ENCODE peak calls at places on chromosome 6, in four cellular contexts. One of them, this sample, is unnamed.

GRCh38 chr6:107488875-107489635 is 862 bp upstream of the SOBP start:
- DNase-seq in body of pancreas: peak; percentile 19
- DNase-seq in astrocyte: no peak
- DNase-seq in IMR-90: peak; percentile 20
- DNase-seq in this sample: peak; percentile 72

GRCh38 chr6:147418523-147418922 is 90.0 kb upstream of the SAMD5 start:
- DNase-seq in body of pancreas: no peak
- DNase-seq in astrocyte: no peak
- DNase-seq in IMR-90: no peak
- DNase-seq in this sample: no peak

GRCh38 chr6:135094403-135094821 is 39.8 kb upstream of the HBS1L start:
- DNase-seq in body of pancreas: no peak
- DNase-seq in astrocyte: peak; percentile 43
- DNase-seq in IMR-90: peak; percentile 14
- DNase-seq in this sample: no peak

GRCh38 chr6:75201901-75202672 is 3.8 kb downstream of the COL12A1 start:
- DNase-seq in body of pancreas: no peak
- DNase-seq in astrocyte: peak; percentile 53
- DNase-seq in IMR-90: peak; percentile 30
- DNase-seq in this sample: no peak

GRCh38 chr6:156731436-156731835 is 45.7 kb upstream of the ARID1B start:
- DNase-seq in body of pancreas: no peak
- DNase-seq in astrocyte: no peak
- DNase-seq in IMR-90: peak; percentile 86
- DNase-seq in this sample: no peak

GRCh38 chr6:85068221-85068620 is 303.8 kb upstream of the TBX18 start:
- DNase-seq in body of pancreas: no peak
- DNase-seq in astrocyte: no peak
- DNase-seq in IMR-90: no peak
- DNase-seq in this sample: no peak

GRCh38 chr6:153538491-153538890 is 407.4 kb upstream of the RGS17 start:
- DNase-seq in body of pancreas: no peak
- DNase-seq in astrocyte: no peak
- DNase-seq in IMR-90: no peak
- DNase-seq in this sample: no peak

GRCh38 chr6:77466055-77467028 is 3.1 kb upstream of the HTR1B start:
- DNase-seq in body of pancreas: peak; percentile 63
- DNase-seq in astrocyte: peak; percentile 51
- DNase-seq in IMR-90: peak; percentile 74
- DNase-seq in this sample: no peak

GRCh38 chr6:107692351-107692750 is 131.8 kb downstream of the SCML4 start:
- DNase-seq in body of pancreas: no peak
- DNase-seq in astrocyte: peak; percentile 42
- DNase-seq in IMR-90: peak; percentile 92
- DNase-seq in this sample: no peak

GRCh38 chr6:161076211-161076677 is 84.7 kb downstream of the MAP3K4 start:
- DNase-seq in body of pancreas: no peak
- DNase-seq in astrocyte: no peak
- DNase-seq in IMR-90: no peak
- DNase-seq in this sample: no peak

GRCh38 chr6:108707328-108707976 is 140.8 kb upstream of the ARMC2 start:
- DNase-seq in body of pancreas: peak; percentile 33
- DNase-seq in astrocyte: no peak
- DNase-seq in IMR-90: peak; percentile 68
- DNase-seq in this sample: no peak

GRCh38 chr6:43770417-43771209 is 602 bp downstream of the VEGFA start:
- DNase-seq in body of pancreas: peak; percentile 68
- DNase-seq in astrocyte: peak; percentile 35
- DNase-seq in IMR-90: peak; percentile 69
- DNase-seq in this sample: peak; percentile 54

GRCh38 chr6:19538086-19538485 is 299.1 kb upstream of the ID4 start:
- DNase-seq in body of pancreas: peak; percentile 80
- DNase-seq in astrocyte: no peak
- DNase-seq in IMR-90: no peak
- DNase-seq in this sample: no peak

GRCh38 chr6:116685437-116685993 is 4.5 kb downstream of the KPNA5 start:
- DNase-seq in body of pancreas: no peak
- DNase-seq in astrocyte: no peak
- DNase-seq in IMR-90: no peak
- DNase-seq in this sample: no peak

GRCh38 chr6:30647802-30648460 is 998 bp downstream of the C6orf136 start:
- DNase-seq in body of pancreas: no peak
- DNase-seq in astrocyte: no peak
- DNase-seq in IMR-90: no peak
- DNase-seq in this sample: no peak

GRCh38 chr6:36727491-36728021 is 29.9 kb downstream of the RAB44 start:
- DNase-seq in body of pancreas: no peak
- DNase-seq in astrocyte: peak; percentile 46
- DNase-seq in IMR-90: peak; percentile 29
- DNase-seq in this sample: peak; percentile 34

GRCh38 chr6:72425003-72425681 is 196.7 kb upstream of the KCNQ5 start:
- DNase-seq in body of pancreas: no peak
- DNase-seq in astrocyte: peak; percentile 96
- DNase-seq in IMR-90: peak; percentile 93
- DNase-seq in this sample: no peak

GRCh38 chr6:165729307-165729936 is 66.4 kb upstream of the PDE10A start:
- DNase-seq in body of pancreas: peak; percentile 32
- DNase-seq in astrocyte: no peak
- DNase-seq in IMR-90: peak; percentile 10
- DNase-seq in this sample: peak; percentile 36

GRCh38 chr6:38588631-38589366 is 50.9 kb downstream of the BTBD9 start:
- DNase-seq in body of pancreas: no peak
- DNase-seq in astrocyte: peak; percentile 50
- DNase-seq in IMR-90: peak; percentile 76
- DNase-seq in this sample: no peak

GRCh38 chr6:164098857-164099534 is 684.5 kb downstream of the QKI start:
- DNase-seq in body of pancreas: peak; percentile 79
- DNase-seq in astrocyte: peak; percentile 49
- DNase-seq in IMR-90: no peak
- DNase-seq in this sample: peak; percentile 47

GRCh38 chr6:107657755-107658461 is 166.2 kb downstream of the SCML4 start:
- DNase-seq in body of pancreas: no peak
- DNase-seq in astrocyte: peak; percentile 73
- DNase-seq in IMR-90: peak; percentile 86
- DNase-seq in this sample: peak; percentile 90

GRCh38 chr6:157372501-157373280 is 8.3 kb upstream of the ZDHHC14 start:
- DNase-seq in body of pancreas: no peak
- DNase-seq in astrocyte: no peak
- DNase-seq in IMR-90: no peak
- DNase-seq in this sample: no peak

GRCh38 chr6:21537660-21538059 is 55.9 kb upstream of the SOX4 start:
- DNase-seq in body of pancreas: peak; percentile 75
- DNase-seq in astrocyte: no peak
- DNase-seq in IMR-90: no peak
- DNase-seq in this sample: peak; percentile 76

GRCh38 chr6:162363757-162364156 is 363.8 kb downstream of the PRKN start:
- DNase-seq in body of pancreas: no peak
- DNase-seq in astrocyte: no peak
- DNase-seq in IMR-90: no peak
- DNase-seq in this sample: no peak

GRCh38 chr6:138662474-138662873 is 111.1 kb upstream of the CCDC28A start:
- DNase-seq in body of pancreas: no peak
- DNase-seq in astrocyte: no peak
- DNase-seq in IMR-90: peak; percentile 73
- DNase-seq in this sample: no peak

GRCh38 chr6:137571854-137572253 is 77.7 kb upstream of the OLIG3 start:
- DNase-seq in body of pancreas: peak; percentile 27
- DNase-seq in astrocyte: no peak
- DNase-seq in IMR-90: peak; percentile 13
- DNase-seq in this sample: peak; percentile 51

GRCh38 chr6:120378582-120379220 is 955.6 kb downstream of the TBC1D32 start:
- DNase-seq in body of pancreas: peak; percentile 13
- DNase-seq in astrocyte: no peak
- DNase-seq in IMR-90: no peak
- DNase-seq in this sample: peak; percentile 56

GRCh38 chr6:97322811-97323210 is 39.8 kb upstream of the MMS22L start:
- DNase-seq in body of pancreas: no peak
- DNase-seq in astrocyte: peak; percentile 72
- DNase-seq in IMR-90: peak; percentile 52
- DNase-seq in this sample: no peak

GRCh38 chr6:89932245-89932802 is 38.1 kb downstream of the GJA10 start:
- DNase-seq in body of pancreas: no peak
- DNase-seq in astrocyte: no peak
- DNase-seq in IMR-90: no peak
- DNase-seq in this sample: no peak

GRCh38 chr6:123519191-123519510 is 117.6 kb downstream of the TRDN start:
- DNase-seq in body of pancreas: peak; percentile 12
- DNase-seq in astrocyte: no peak
- DNase-seq in IMR-90: no peak
- DNase-seq in this sample: no peak

GRCh38 chr6:13524801-13525508 is 37.6 kb upstream of the GFOD1 start:
- DNase-seq in body of pancreas: no peak
- DNase-seq in astrocyte: no peak
- DNase-seq in IMR-90: no peak
- DNase-seq in this sample: no peak

GRCh38 chr6:138944412-138944811 is 43.6 kb downstream of the REPS1 start:
- DNase-seq in body of pancreas: no peak
- DNase-seq in astrocyte: peak; percentile 77
- DNase-seq in IMR-90: peak; percentile 83
- DNase-seq in this sample: no peak

GRCh38 chr6:12331951-12332749 is 42.0 kb downstream of the EDN1 start:
- DNase-seq in body of pancreas: peak; percentile 86
- DNase-seq in astrocyte: peak; percentile 39
- DNase-seq in IMR-90: peak; percentile 58
- DNase-seq in this sample: no peak

GRCh38 chr6:11021714-11022113 is 22.4 kb downstream of the ELOVL2 start:
- DNase-seq in body of pancreas: no peak
- DNase-seq in astrocyte: no peak
- DNase-seq in IMR-90: no peak
- DNase-seq in this sample: no peak

GRCh38 chr6:142746524-142746923 is 198.5 kb downstream of the HIVEP2 start:
- DNase-seq in body of pancreas: peak; percentile 20
- DNase-seq in astrocyte: no peak
- DNase-seq in IMR-90: peak; percentile 27
- DNase-seq in this sample: peak; percentile 77

GRCh38 chr6:167796668-167797031 is 30.1 kb upstream of the AFDN start:
- DNase-seq in body of pancreas: no peak
- DNase-seq in astrocyte: no peak
- DNase-seq in IMR-90: no peak
- DNase-seq in this sample: no peak

GRCh38 chr6:167794386-167795157 is 32.1 kb upstream of the AFDN start:
- DNase-seq in body of pancreas: peak; percentile 70
- DNase-seq in astrocyte: no peak
- DNase-seq in IMR-90: no peak
- DNase-seq in this sample: no peak

GRCh38 chr6:167797079-167797870 is 29.4 kb upstream of the AFDN start:
- DNase-seq in body of pancreas: no peak
- DNase-seq in astrocyte: no peak
- DNase-seq in IMR-90: no peak
- DNase-seq in this sample: no peak

GRCh38 chr6:167795874-167796667 is 30.6 kb upstream of the AFDN start:
- DNase-seq in body of pancreas: peak; percentile 68
- DNase-seq in astrocyte: no peak
- DNase-seq in IMR-90: no peak
- DNase-seq in this sample: no peak

DNA sequence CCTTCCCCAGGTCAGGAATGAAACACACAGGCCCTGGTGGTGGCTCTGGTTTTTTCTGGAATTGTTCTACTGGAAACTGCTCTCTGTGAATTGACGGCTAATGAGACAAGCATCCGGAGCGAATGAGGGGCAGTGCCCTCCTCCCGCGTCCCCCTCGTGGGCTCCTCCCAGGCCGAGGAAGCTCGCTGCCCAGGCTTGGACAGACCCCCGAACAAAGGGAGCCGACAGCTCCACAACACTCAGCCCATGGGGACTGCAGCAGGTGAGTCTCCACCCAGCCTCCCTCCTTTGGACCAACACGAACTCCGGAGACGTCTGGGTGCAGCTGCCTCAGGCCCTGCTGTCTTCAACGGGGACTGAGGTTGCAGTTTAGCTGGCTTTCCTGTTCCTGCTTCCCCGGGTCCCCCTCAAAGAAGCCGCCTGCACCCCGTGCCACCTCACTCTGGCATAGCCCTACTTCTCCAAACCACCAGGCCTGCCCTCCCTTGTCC is 31.3 kb upstream of the AFDN start:
- DNase-seq in body of pancreas: no peak
- DNase-seq in astrocyte: no peak
- DNase-seq in IMR-90: no peak
- DNase-seq in this sample: no peak
- H3K4me3 ChIP-seq in body of pancreas: no peak overlapping the region
- H3K4me3 ChIP-seq in astrocyte: no peak overlapping the region
- H3K4me3 ChIP-seq in IMR-90: no peak overlapping the region
- H3K4me3 ChIP-seq in this sample: no peak overlapping the region

GRCh38 chr6:15260099-15260821 is 14.4 kb downstream of the JARID2 start:
- DNase-seq in body of pancreas: no peak
- DNase-seq in astrocyte: peak; percentile 81
- DNase-seq in IMR-90: peak; percentile 67
- DNase-seq in this sample: peak; percentile 60
- H3K4me3 ChIP-seq in body of pancreas: no peak overlapping the region
- H3K4me3 ChIP-seq in astrocyte: no peak overlapping the region
- H3K4me3 ChIP-seq in IMR-90: no peak overlapping the region
- H3K4me3 ChIP-seq in this sample: no peak overlapping the region

DNA sequence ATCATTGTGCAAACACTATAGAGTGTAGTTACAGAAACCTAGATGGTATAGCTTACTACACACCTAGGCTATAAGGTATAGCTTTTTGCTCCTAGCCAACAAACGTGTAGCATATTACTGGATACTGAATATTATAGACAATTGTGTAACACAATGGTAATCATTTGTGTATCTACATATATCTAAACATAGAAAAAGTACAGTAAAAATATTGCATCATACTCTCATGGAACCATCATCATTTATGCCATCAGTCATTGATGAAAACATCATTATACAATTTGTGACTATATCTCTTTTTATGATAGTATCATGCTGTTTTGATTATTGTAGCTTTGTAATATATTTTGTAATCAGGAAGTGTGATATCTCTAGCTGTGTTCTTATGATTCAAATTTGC is 21.0 kb upstream of the HCRTR2 start:
- DNase-seq in body of pancreas: no peak
- DNase-seq in astrocyte: no peak
- DNase-seq in IMR-90: no peak
- DNase-seq in this sample: no peak
- H3K4me3 ChIP-seq in body of pancreas: no peak overlapping the region
- H3K4me3 ChIP-seq in astrocyte: no peak overlapping the region
- H3K4me3 ChIP-seq in IMR-90: no peak overlapping the region
- H3K4me3 ChIP-seq in this sample: no peak overlapping the region

DNA sequence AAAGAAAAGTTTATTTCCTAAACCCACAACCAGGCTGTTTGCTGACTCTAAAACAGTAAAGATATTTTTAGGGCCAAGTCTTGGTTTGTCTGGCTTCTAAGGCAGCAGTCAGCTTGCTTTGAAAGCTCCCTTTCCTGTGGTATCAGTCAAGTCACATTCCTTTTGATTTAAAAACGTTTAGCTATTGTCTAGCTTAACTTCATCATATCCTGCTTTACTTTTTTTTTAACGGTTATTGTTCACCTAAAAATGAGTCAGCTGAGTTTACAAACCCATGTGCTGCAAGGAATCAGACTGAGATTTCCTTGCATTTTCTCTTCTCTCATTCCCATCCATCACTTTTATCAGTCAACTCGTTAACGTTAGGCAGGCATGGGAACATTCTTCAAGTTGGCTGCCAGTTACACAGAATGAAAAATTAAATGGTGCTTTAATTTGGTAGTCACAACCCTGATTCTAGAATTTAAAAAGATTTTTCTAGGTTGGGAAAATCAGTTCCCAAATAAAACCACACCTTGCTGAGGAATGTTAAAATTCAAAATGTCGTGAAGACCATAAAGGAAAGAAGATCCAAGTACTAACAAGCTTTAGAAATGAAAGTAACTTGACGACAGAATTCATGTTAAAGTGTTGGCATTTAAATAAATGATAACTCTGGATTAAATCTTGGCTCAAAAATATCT is 45.9 kb downstream of the ELOVL5 start:
- DNase-seq in body of pancreas: no peak
- DNase-seq in astrocyte: peak; percentile 97
- DNase-seq in IMR-90: peak; percentile 82
- DNase-seq in this sample: no peak
- H3K4me3 ChIP-seq in body of pancreas: no peak overlapping the region
- H3K4me3 ChIP-seq in astrocyte: no peak overlapping the region
- H3K4me3 ChIP-seq in IMR-90: peak overlapping the region; percentile 3
- H3K4me3 ChIP-seq in this sample: no peak overlapping the region

This sample was measured in SJCRH30.